ENCODE peak calls at places on chromosomes 7 and 10, in six cellular contexts. B is IMR-90, F is gastrocnemius medialis, Z is NB4, K is lower leg skin, Y is uterus. T is an unnamed sample.

GRCh38 chr10:66782776-66783175 is 143.1 kb upstream of the LRRTM3 start:
- DNase-seq in B (peak), F (no peak), Z (no peak), K (no peak), Y (no peak), T (no peak)

GRCh38 chr10:4260483-4260882 is 475.5 kb upstream of the KLF6 start:
- DNase-seq in B (peak), F (no peak), Z (no peak), K (no peak), Y (no peak), T (no peak)

GRCh38 chr10:126049741-126050140 is 153.4 kb downstream of the FANK1 start:
- DNase-seq in B (peak), F (no peak), Z (peak), K (no peak), Y (no peak), T (peak)

GRCh38 chr7:114922652-114923402 is 933 bp downstream of the MDFIC start:
- DNase-seq in B (peak), F (peak), Z (peak), K (peak), Y (peak), T (peak)

GRCh38 chr10:72353028-72353962 is 1.4 kb downstream of the DNAJB12 start:
- DNase-seq in B (peak), F (no peak), Z (no peak), K (no peak), Y (no peak), T (no peak)

GRCh38 chr7:81736088-81736487 is 33.8 kb downstream of the HGF start:
- DNase-seq in B (no peak), F (no peak), Z (no peak), K (no peak), Y (no peak), T (no peak)

GRCh38 chr10:77545585-77545984 is 92.0 kb downstream of the KCNMA1 start:
- DNase-seq in B (no peak), F (no peak), Z (no peak), K (no peak), Y (no peak), T (no peak)

GRCh38 chr10:131668903-131669302 is 231.9 kb upstream of the PPP2R2D start:
- DNase-seq in B (no peak), F (no peak), Z (no peak), K (no peak), Y (no peak), T (no peak)

GRCh38 chr10:50506861-50507573 is 116.7 kb downstream of the SGMS1 start:
- DNase-seq in B (no peak), F (no peak), Z (no peak), K (no peak), Y (no peak), T (peak)

GRCh38 chr7:102236592-102237287 is 49.9 kb upstream of the SH2B2 start:
- DNase-seq in B (peak), F (peak), Z (peak), K (peak), Y (peak), T (peak)

GRCh38 chr10:115402690-115403089 is 309.5 kb downstream of the ATRNL1 start:
- DNase-seq in B (peak), F (no peak), Z (no peak), K (no peak), Y (no peak), T (no peak)

GRCh38 chr10:91616124-91616523 is 16.7 kb downstream of the PPP1R3C start:
- DNase-seq in B (no peak), F (no peak), Z (no peak), K (no peak), Y (no peak), T (no peak)

GRCh38 chr10:99329891-99330674 is 927 bp downstream of the CNNM1 start:
- DNase-seq in B (peak), F (no peak), Z (no peak), K (no peak), Y (no peak), T (peak)

GRCh38 chr10:35576730-35577129 is 28.4 kb upstream of the GJD4 start:
- DNase-seq in B (no peak), F (no peak), Z (no peak), K (no peak), Y (no peak), T (no peak)

GRCh38 chr7:54252256-54253035 is 289.7 kb upstream of the VSTM2A start:
- DNase-seq in B (no peak), F (no peak), Z (no peak), K (no peak), Y (no peak), T (no peak)

GRCh38 chr7:20441886-20442505 is 111.3 kb downstream of the ITGB8 start:
- DNase-seq in B (peak), F (no peak), Z (no peak), K (no peak), Y (no peak), T (no peak)

GRCh38 chr7:137774793-137775201 is 72.0 kb downstream of the DGKI start:
- DNase-seq in B (peak), F (no peak), Z (no peak), K (no peak), Y (no peak), T (no peak)

GRCh38 chr7:16431646-16432424 is 10.5 kb upstream of the CRPPA start:
- DNase-seq in B (no peak), F (no peak), Z (peak), K (peak), Y (no peak), T (peak)

GRCh38 chr10:69090687-69091450 is 3.0 kb downstream of the SRGN start:
- DNase-seq in B (no peak), F (no peak), Z (peak), K (no peak), Y (no peak), T (no peak)

GRCh38 chr10:58266003-58266825 is 1.5 kb downstream of the IPMK start:
- DNase-seq in B (peak), F (peak), Z (peak), K (no peak), Y (no peak), T (no peak)

GRCh38 chr10:125016123-125016522 is 74.2 kb downstream of the ZRANB1 start:
- DNase-seq in B (no peak), F (peak), Z (no peak), K (no peak), Y (peak), T (peak)

GRCh38 chr10:34666008-34666700 is 148.9 kb downstream of the PARD3 start:
- DNase-seq in B (peak), F (peak), Z (peak), K (peak), Y (peak), T (peak)

GRCh38 chr7:157522954-157523353 is 186.2 kb downstream of the DNAJB6 start:
- DNase-seq in B (no peak), F (no peak), Z (no peak), K (no peak), Y (no peak), T (no peak)

GRCh38 chr10:135601-136464 is 578 bp downstream of the ZMYND11 start:
- DNase-seq in B (peak), F (peak), Z (peak), K (peak), Y (peak), T (peak)

GRCh38 chr10:103816431-103816830 is 38.9 kb downstream of the SH3PXD2A start:
- DNase-seq in B (peak), F (no peak), Z (peak), K (no peak), Y (no peak), T (no peak)

GRCh38 chr10:59753267-59753666 is at the start of gene MRLN:
- DNase-seq in B (no peak), F (peak), Z (no peak), K (no peak), Y (no peak), T (no peak)

GRCh38 chr10:22552888-22553378 is 161.4 kb downstream of the PIP4K2A start:
- DNase-seq in B (peak), F (peak), Z (no peak), K (no peak), Y (no peak), T (no peak)

DNA sequence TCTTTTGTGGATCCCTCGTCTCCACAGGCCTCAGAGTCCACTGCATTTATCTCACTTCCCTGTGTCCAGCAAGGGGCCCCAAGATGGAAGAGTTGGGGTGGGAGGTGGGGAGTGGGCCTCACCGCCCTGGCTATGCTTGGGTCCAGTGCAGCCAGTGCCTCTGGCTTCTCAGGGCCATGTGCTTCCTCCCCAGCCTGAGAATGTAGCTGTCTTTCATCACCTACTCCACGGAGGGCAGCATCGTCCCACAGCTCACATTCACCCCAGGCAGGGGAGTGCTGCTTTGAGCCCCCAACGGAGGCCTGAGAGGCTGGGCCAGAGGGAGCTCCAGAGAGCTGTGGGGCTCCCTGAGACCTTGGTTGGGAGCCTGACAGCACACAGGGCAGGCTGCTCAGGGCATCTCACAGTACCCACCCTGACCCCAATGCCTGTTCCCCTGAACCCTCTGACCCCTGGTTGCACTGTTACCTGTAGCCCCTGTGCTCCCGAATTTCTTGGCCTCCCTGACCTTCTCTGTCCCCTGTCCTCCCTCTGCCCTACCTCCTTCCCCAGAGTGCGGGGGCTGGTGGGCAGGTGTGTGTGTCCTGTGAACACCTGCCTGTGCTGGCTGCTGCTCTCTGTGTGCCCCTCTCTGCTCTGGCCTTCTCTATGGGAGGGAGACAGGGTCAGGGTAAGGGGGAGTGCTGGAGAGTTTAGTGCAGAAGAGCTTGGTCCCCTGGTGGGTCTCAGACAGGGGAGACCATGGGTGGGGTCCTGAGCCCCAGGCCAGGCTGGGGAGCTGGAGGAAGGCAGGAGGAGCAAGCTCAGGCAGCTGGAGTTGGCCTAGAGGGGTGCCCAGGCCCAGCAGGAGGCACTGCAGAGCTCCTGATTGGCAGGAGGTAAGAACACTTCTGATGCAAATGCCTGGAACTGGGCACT is 19.6 kb upstream of the ZNF488 start:
- DNase-seq in B (peak), F (no peak), Z (peak), K (peak), Y (no peak), T (no peak)
- TF ChIP-seq CTCF in B (no peak), F (no peak), Z (no peak), K (no peak), Y (no peak), T (no peak)

GRCh38 chr10:21510218-21511070 is 15.0 kb downstream of the SKIDA1 start:
- DNase-seq in B (no peak), F (no peak), Z (no peak), K (no peak), Y (no peak), T (no peak)
- TF ChIP-seq POLR2A in B (no peak), F (no peak), Z (no peak), K (no peak), Y (no peak), T (no peak)

GRCh38 chr10:119023553-119023868 is 6.0 kb upstream of the NANOS1 start:
- DNase-seq in B (no peak), F (no peak), Z (no peak), K (no peak), Y (no peak), T (no peak)

GRCh38 chr10:119024882-119025281 is 4.6 kb upstream of the NANOS1 start:
- DNase-seq in B (no peak), F (no peak), Z (no peak), K (no peak), Y (no peak), T (no peak)

GRCh38 chr10:119022846-119023552 is 6.5 kb upstream of the NANOS1 start:
- DNase-seq in B (peak), F (no peak), Z (no peak), K (no peak), Y (no peak), T (no peak)

GRCh38 chr10:119025336-119025735 is 4.2 kb upstream of the NANOS1 start:
- DNase-seq in B (peak), F (peak), Z (no peak), K (no peak), Y (peak), T (peak)

DNA sequence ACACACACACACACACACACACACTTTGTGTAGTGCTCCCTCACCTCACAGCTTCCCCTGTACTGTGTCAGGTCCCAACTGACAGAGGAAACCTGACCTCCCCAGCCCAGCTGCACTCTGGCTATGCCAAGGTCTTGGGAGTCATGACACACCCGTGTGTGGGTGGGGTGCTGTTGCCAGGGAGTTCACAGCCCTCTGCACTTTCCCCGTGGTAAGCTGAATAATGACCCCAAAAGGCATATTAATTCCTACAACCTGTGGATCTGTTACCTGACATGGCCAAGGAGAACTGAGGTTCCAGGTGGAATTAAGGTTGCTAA is 8.9 kb upstream of the NANOS1 start:
- DNase-seq in B (peak), F (peak), Z (no peak), K (no peak), Y (no peak), T (no peak)
- TF ChIP-seq CTCF in B (no peak), F (no peak), Z (no peak), K (no peak), Y (no peak), T (no peak)

GRCh38 chr7:22281481-22281880 is 75.5 kb downstream of the RAPGEF5 start:
- DNase-seq in B (no peak), F (no peak), Z (no peak), K (no peak), Y (no peak), T (no peak)

GRCh38 chr7:22291979-22292378 is 65.0 kb downstream of the RAPGEF5 start:
- DNase-seq in B (no peak), F (no peak), Z (no peak), K (no peak), Y (no peak), T (no peak)

GRCh38 chr7:22292519-22292918 is 64.4 kb downstream of the RAPGEF5 start:
- DNase-seq in B (no peak), F (no peak), Z (no peak), K (no peak), Y (no peak), T (no peak)

GRCh38 chr7:22288212-22288611 is 68.7 kb downstream of the RAPGEF5 start:
- DNase-seq in B (no peak), F (no peak), Z (no peak), K (no peak), Y (no peak), T (no peak)

DNA sequence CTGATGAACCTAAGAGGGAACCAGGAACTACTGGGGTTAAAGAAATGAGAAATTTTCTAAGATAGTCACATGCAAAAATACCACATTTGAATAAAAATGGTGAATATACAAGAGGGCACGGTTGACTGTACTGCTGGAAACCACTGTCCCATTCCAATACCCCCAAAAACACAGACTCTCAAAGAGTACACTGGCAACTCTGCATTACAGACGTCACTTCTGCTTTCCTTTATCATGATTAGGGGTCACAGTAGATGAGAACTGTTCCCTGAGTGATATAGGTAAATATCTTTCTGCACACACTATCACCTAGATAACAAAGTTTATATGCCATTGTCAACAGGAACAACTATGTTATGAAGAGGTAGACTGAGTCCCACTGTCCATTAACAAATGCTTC is 69.5 kb downstream of the RAPGEF5 start:
- DNase-seq in B (no peak), F (no peak), Z (no peak), K (no peak), Y (no peak), T (no peak)
- TF ChIP-seq POLR2A in B (no peak), F (no peak), Z (no peak), K (no peak), Y (no peak), T (no peak)

GRCh38 chr7:140697447-140698143 is 1.1 kb downstream of the NDUFB2 start:
- DNase-seq in B (peak), F (no peak), Z (no peak), K (no peak), Y (no peak), T (no peak)
- TF ChIP-seq CTCF in B (no peak), F (no peak), Z (no peak), K (no peak), Y (no peak), T (no peak)